ENCODE peak calls at places on chromosome 16, in seven cellular contexts. One of them, this sample, is unnamed.

GRCh38 chr16:13957197-13958078 is 37.5 kb downstream of the ERCC4 start:
- DNase-seq in HuH-7.5: no peak
- DNase-seq in stimulated activated CD8-positive, alpha-beta memory T cell treated with anti-CD3 and anti-CD28 coated beads, Interleukin-15, amount 100 ng/mL, for 1 hour: no peak
- DNase-seq in left cardiac atrium: peak; percentile 74
- DNase-seq in GM20000: peak; percentile 51
- DNase-seq in ACHN: peak; percentile 91
- DNase-seq in EL: peak; percentile 95
- DNase-seq in this sample: peak; percentile 97

GRCh38 chr16:64008131-64008530 is 1113.7 kb downstream of the CDH11 start:
- DNase-seq in stimulated activated CD8-positive, alpha-beta memory T cell treated with anti-CD3 and anti-CD28 coated beads, Interleukin-15, amount 100 ng/mL, for 1 hour: no peak
- DNase-seq in EL: no peak
- DNase-seq in ACHN: no peak
- DNase-seq in left cardiac atrium: no peak
- DNase-seq in GM20000: no peak
- DNase-seq in HuH-7.5: no peak
- DNase-seq in this sample: no peak

GRCh38 chr16:80974649-80975376 is 31.9 kb downstream of the CMC2 start:
- DNase-seq in GM20000: no peak
- DNase-seq in HuH-7.5: no peak
- DNase-seq in ACHN: no peak
- DNase-seq in stimulated activated CD8-positive, alpha-beta memory T cell treated with anti-CD3 and anti-CD28 coated beads, Interleukin-15, amount 100 ng/mL, for 1 hour: no peak
- DNase-seq in EL: no peak
- DNase-seq in left cardiac atrium: no peak
- DNase-seq in this sample: peak; percentile 10

GRCh38 chr16:28139530-28139929 is 72.2 kb downstream of the XPO6 start:
- DNase-seq in EL: no peak
- DNase-seq in GM20000: no peak
- DNase-seq in left cardiac atrium: no peak
- DNase-seq in HuH-7.5: no peak
- DNase-seq in stimulated activated CD8-positive, alpha-beta memory T cell treated with anti-CD3 and anti-CD28 coated beads, Interleukin-15, amount 100 ng/mL, for 1 hour: no peak
- DNase-seq in ACHN: no peak
- DNase-seq in this sample: no peak

GRCh38 chr16:60304725-60305124 is 1570.6 kb upstream of the GOT2 start:
- DNase-seq in GM20000: no peak
- DNase-seq in left cardiac atrium: no peak
- DNase-seq in EL: no peak
- DNase-seq in stimulated activated CD8-positive, alpha-beta memory T cell treated with anti-CD3 and anti-CD28 coated beads, Interleukin-15, amount 100 ng/mL, for 1 hour: no peak
- DNase-seq in ACHN: no peak
- DNase-seq in HuH-7.5: no peak
- DNase-seq in this sample: no peak

GRCh38 chr16:17235147-17235817 is 235.5 kb downstream of the XYLT1 start:
- DNase-seq in EL: no peak
- DNase-seq in left cardiac atrium: no peak
- DNase-seq in HuH-7.5: no peak
- DNase-seq in stimulated activated CD8-positive, alpha-beta memory T cell treated with anti-CD3 and anti-CD28 coated beads, Interleukin-15, amount 100 ng/mL, for 1 hour: no peak
- DNase-seq in ACHN: no peak
- DNase-seq in GM20000: no peak
- DNase-seq in this sample: no peak

GRCh38 chr16:53775821-53776431 is 72.0 kb downstream of the FTO start:
- DNase-seq in ACHN: peak; percentile 88
- DNase-seq in left cardiac atrium: peak; percentile 38
- DNase-seq in EL: peak; percentile 94
- DNase-seq in HuH-7.5: no peak
- DNase-seq in stimulated activated CD8-positive, alpha-beta memory T cell treated with anti-CD3 and anti-CD28 coated beads, Interleukin-15, amount 100 ng/mL, for 1 hour: no peak
- DNase-seq in GM20000: no peak
- DNase-seq in this sample: peak; percentile 99

GRCh38 chr16:86566966-86567700 is 504 bp downstream of the FOXC2 start:
- DNase-seq in GM20000: no peak
- DNase-seq in HuH-7.5: no peak
- DNase-seq in EL: peak; percentile 66
- DNase-seq in left cardiac atrium: no peak
- DNase-seq in stimulated activated CD8-positive, alpha-beta memory T cell treated with anti-CD3 and anti-CD28 coated beads, Interleukin-15, amount 100 ng/mL, for 1 hour: no peak
- DNase-seq in ACHN: peak; percentile 60
- DNase-seq in this sample: peak; percentile 63

GRCh38 chr16:77590707-77591106 is 131.6 kb upstream of the NUDT7 start:
- DNase-seq in EL: no peak
- DNase-seq in HuH-7.5: no peak
- DNase-seq in GM20000: no peak
- DNase-seq in stimulated activated CD8-positive, alpha-beta memory T cell treated with anti-CD3 and anti-CD28 coated beads, Interleukin-15, amount 100 ng/mL, for 1 hour: no peak
- DNase-seq in ACHN: no peak
- DNase-seq in left cardiac atrium: no peak
- DNase-seq in this sample: no peak

GRCh38 chr16:84283314-84284167 is 11.1 kb upstream of the WFDC1 start:
- DNase-seq in ACHN: no peak
- DNase-seq in HuH-7.5: no peak
- DNase-seq in stimulated activated CD8-positive, alpha-beta memory T cell treated with anti-CD3 and anti-CD28 coated beads, Interleukin-15, amount 100 ng/mL, for 1 hour: no peak
- DNase-seq in EL: no peak
- DNase-seq in left cardiac atrium: no peak
- DNase-seq in GM20000: no peak
- DNase-seq in this sample: peak; percentile 9

GRCh38 chr16:2985457-2985856 is 5.2 kb upstream of the PKMYT1 start:
- DNase-seq in stimulated activated CD8-positive, alpha-beta memory T cell treated with anti-CD3 and anti-CD28 coated beads, Interleukin-15, amount 100 ng/mL, for 1 hour: no peak
- DNase-seq in left cardiac atrium: peak; percentile 47
- DNase-seq in GM20000: no peak
- DNase-seq in HuH-7.5: no peak
- DNase-seq in EL: no peak
- DNase-seq in ACHN: no peak
- DNase-seq in this sample: no peak

GRCh38 chr16:19094542-19095365 is 19.0 kb upstream of the ITPRIPL2 start:
- DNase-seq in stimulated activated CD8-positive, alpha-beta memory T cell treated with anti-CD3 and anti-CD28 coated beads, Interleukin-15, amount 100 ng/mL, for 1 hour: no peak
- DNase-seq in ACHN: no peak
- DNase-seq in GM20000: no peak
- DNase-seq in HuH-7.5: no peak
- DNase-seq in EL: no peak
- DNase-seq in left cardiac atrium: no peak
- DNase-seq in this sample: no peak

GRCh38 chr16:72455743-72456659 is 284.0 kb upstream of the PMFBP1 start:
- DNase-seq in ACHN: no peak
- DNase-seq in EL: no peak
- DNase-seq in stimulated activated CD8-positive, alpha-beta memory T cell treated with anti-CD3 and anti-CD28 coated beads, Interleukin-15, amount 100 ng/mL, for 1 hour: no peak
- DNase-seq in left cardiac atrium: no peak
- DNase-seq in HuH-7.5: no peak
- DNase-seq in GM20000: no peak
- DNase-seq in this sample: no peak

GRCh38 chr16:51408357-51408756 is 257.3 kb upstream of the SALL1 start:
- DNase-seq in HuH-7.5: no peak
- DNase-seq in stimulated activated CD8-positive, alpha-beta memory T cell treated with anti-CD3 and anti-CD28 coated beads, Interleukin-15, amount 100 ng/mL, for 1 hour: no peak
- DNase-seq in EL: peak; percentile 31
- DNase-seq in ACHN: peak; percentile 78
- DNase-seq in left cardiac atrium: no peak
- DNase-seq in GM20000: no peak
- DNase-seq in this sample: peak; percentile 48

GRCh38 chr16:4319454-4319853 is 3.6 kb downstream of the GLIS2 start:
- DNase-seq in GM20000: peak; percentile 76
- DNase-seq in EL: no peak
- DNase-seq in left cardiac atrium: peak; percentile 62
- DNase-seq in ACHN: no peak
- DNase-seq in HuH-7.5: no peak
- DNase-seq in stimulated activated CD8-positive, alpha-beta memory T cell treated with anti-CD3 and anti-CD28 coated beads, Interleukin-15, amount 100 ng/mL, for 1 hour: no peak
- DNase-seq in this sample: no peak

GRCh38 chr16:82841108-82841507 is 214.3 kb downstream of the CDH13 start:
- DNase-seq in HuH-7.5: no peak
- DNase-seq in EL: no peak
- DNase-seq in stimulated activated CD8-positive, alpha-beta memory T cell treated with anti-CD3 and anti-CD28 coated beads, Interleukin-15, amount 100 ng/mL, for 1 hour: no peak
- DNase-seq in GM20000: no peak
- DNase-seq in left cardiac atrium: no peak
- DNase-seq in ACHN: no peak
- DNase-seq in this sample: no peak

GRCh38 chr16:57017251-57017650 is 27.9 kb downstream of the NLRC5 start:
- DNase-seq in left cardiac atrium: no peak
- DNase-seq in EL: peak; percentile 43
- DNase-seq in ACHN: no peak
- DNase-seq in GM20000: no peak
- DNase-seq in stimulated activated CD8-positive, alpha-beta memory T cell treated with anti-CD3 and anti-CD28 coated beads, Interleukin-15, amount 100 ng/mL, for 1 hour: no peak
- DNase-seq in HuH-7.5: no peak
- DNase-seq in this sample: peak; percentile 43

GRCh38 chr16:66900721-66901441 is 17.8 kb downstream of the CDH16 start:
- DNase-seq in EL: no peak
- DNase-seq in stimulated activated CD8-positive, alpha-beta memory T cell treated with anti-CD3 and anti-CD28 coated beads, Interleukin-15, amount 100 ng/mL, for 1 hour: no peak
- DNase-seq in HuH-7.5: no peak
- DNase-seq in ACHN: no peak
- DNase-seq in left cardiac atrium: peak; percentile 23
- DNase-seq in GM20000: no peak
- DNase-seq in this sample: no peak

GRCh38 chr16:1706386-1707192 is 594 bp downstream of the MAPK8IP3 start:
- DNase-seq in HuH-7.5: peak; percentile 52
- DNase-seq in GM20000: peak; percentile 80
- DNase-seq in stimulated activated CD8-positive, alpha-beta memory T cell treated with anti-CD3 and anti-CD28 coated beads, Interleukin-15, amount 100 ng/mL, for 1 hour: peak; percentile 23
- DNase-seq in ACHN: peak; percentile 55
- DNase-seq in EL: peak; percentile 29
- DNase-seq in left cardiac atrium: no peak
- DNase-seq in this sample: peak; percentile 34

GRCh38 chr16:72203401-72203800 is 31.4 kb upstream of the PMFBP1 start:
- DNase-seq in EL: peak; percentile 54
- DNase-seq in stimulated activated CD8-positive, alpha-beta memory T cell treated with anti-CD3 and anti-CD28 coated beads, Interleukin-15, amount 100 ng/mL, for 1 hour: no peak
- DNase-seq in GM20000: peak; percentile 45
- DNase-seq in HuH-7.5: no peak
- DNase-seq in left cardiac atrium: no peak
- DNase-seq in ACHN: no peak
- DNase-seq in this sample: peak; percentile 46

GRCh38 chr16:49061315-49061714 is 220.3 kb downstream of the CBLN1 start:
- DNase-seq in ACHN: no peak
- DNase-seq in GM20000: no peak
- DNase-seq in HuH-7.5: no peak
- DNase-seq in left cardiac atrium: no peak
- DNase-seq in stimulated activated CD8-positive, alpha-beta memory T cell treated with anti-CD3 and anti-CD28 coated beads, Interleukin-15, amount 100 ng/mL, for 1 hour: no peak
- DNase-seq in EL: no peak
- DNase-seq in this sample: no peak

GRCh38 chr16:23504453-23505179 is 5.7 kb downstream of the GGA2 start:
- DNase-seq in ACHN: peak; percentile 97
- DNase-seq in left cardiac atrium: peak; percentile 76
- DNase-seq in GM20000: peak; percentile 71
- DNase-seq in EL: peak; percentile 97
- DNase-seq in stimulated activated CD8-positive, alpha-beta memory T cell treated with anti-CD3 and anti-CD28 coated beads, Interleukin-15, amount 100 ng/mL, for 1 hour: peak; percentile 27
- DNase-seq in HuH-7.5: no peak
- DNase-seq in this sample: peak; percentile 93

GRCh38 chr16:15966420-15967222 is 17.2 kb downstream of the ABCC1 start:
- DNase-seq in EL: peak; percentile 87
- DNase-seq in HuH-7.5: no peak
- DNase-seq in GM20000: no peak
- DNase-seq in left cardiac atrium: no peak
- DNase-seq in stimulated activated CD8-positive, alpha-beta memory T cell treated with anti-CD3 and anti-CD28 coated beads, Interleukin-15, amount 100 ng/mL, for 1 hour: no peak
- DNase-seq in ACHN: peak; percentile 82
- DNase-seq in this sample: peak; percentile 63

GRCh38 chr16:1932050-1933028 is 10.7 kb downstream of the MSRB1 start:
- DNase-seq in EL: no peak
- DNase-seq in HuH-7.5: no peak
- DNase-seq in GM20000: no peak
- DNase-seq in left cardiac atrium: no peak
- DNase-seq in stimulated activated CD8-positive, alpha-beta memory T cell treated with anti-CD3 and anti-CD28 coated beads, Interleukin-15, amount 100 ng/mL, for 1 hour: no peak
- DNase-seq in ACHN: peak; percentile 71
- DNase-seq in this sample: no peak

GRCh38 chr16:3538222-3538621 is 37.4 kb downstream of the CLUAP1 start:
- DNase-seq in HuH-7.5: no peak
- DNase-seq in ACHN: no peak
- DNase-seq in EL: no peak
- DNase-seq in stimulated activated CD8-positive, alpha-beta memory T cell treated with anti-CD3 and anti-CD28 coated beads, Interleukin-15, amount 100 ng/mL, for 1 hour: no peak
- DNase-seq in GM20000: no peak
- DNase-seq in left cardiac atrium: no peak
- DNase-seq in this sample: no peak

GRCh38 chr16:67115649-67116048 is 5.9 kb downstream of the PHAF1 start:
- DNase-seq in EL: peak; percentile 93
- DNase-seq in GM20000: no peak
- DNase-seq in left cardiac atrium: no peak
- DNase-seq in HuH-7.5: no peak
- DNase-seq in stimulated activated CD8-positive, alpha-beta memory T cell treated with anti-CD3 and anti-CD28 coated beads, Interleukin-15, amount 100 ng/mL, for 1 hour: no peak
- DNase-seq in ACHN: peak; percentile 96
- DNase-seq in this sample: peak; percentile 86

GRCh38 chr16:59324462-59324861 is 590.3 kb upstream of the GOT2 start:
- DNase-seq in HuH-7.5: no peak
- DNase-seq in left cardiac atrium: no peak
- DNase-seq in ACHN: peak; percentile 47
- DNase-seq in EL: peak; percentile 66
- DNase-seq in stimulated activated CD8-positive, alpha-beta memory T cell treated with anti-CD3 and anti-CD28 coated beads, Interleukin-15, amount 100 ng/mL, for 1 hour: no peak
- DNase-seq in GM20000: no peak
- DNase-seq in this sample: no peak

GRCh38 chr16:55120408-55120807 is 189.7 kb downstream of the IRX5 start:
- DNase-seq in EL: no peak
- DNase-seq in ACHN: no peak
- DNase-seq in left cardiac atrium: no peak
- DNase-seq in GM20000: no peak
- DNase-seq in stimulated activated CD8-positive, alpha-beta memory T cell treated with anti-CD3 and anti-CD28 coated beads, Interleukin-15, amount 100 ng/mL, for 1 hour: no peak
- DNase-seq in HuH-7.5: no peak
- DNase-seq in this sample: no peak

GRCh38 chr16:24988137-24988535 is 27.0 kb downstream of the ARHGAP17 start:
- DNase-seq in EL: peak; percentile 72
- DNase-seq in HuH-7.5: no peak
- DNase-seq in stimulated activated CD8-positive, alpha-beta memory T cell treated with anti-CD3 and anti-CD28 coated beads, Interleukin-15, amount 100 ng/mL, for 1 hour: no peak
- DNase-seq in ACHN: no peak
- DNase-seq in GM20000: no peak
- DNase-seq in left cardiac atrium: no peak
- DNase-seq in this sample: no peak

GRCh38 chr16:85041184-85041928 is 13.8 kb downstream of the KIAA0513 start:
- DNase-seq in left cardiac atrium: no peak
- DNase-seq in EL: no peak
- DNase-seq in ACHN: no peak
- DNase-seq in GM20000: no peak
- DNase-seq in HuH-7.5: no peak
- DNase-seq in stimulated activated CD8-positive, alpha-beta memory T cell treated with anti-CD3 and anti-CD28 coated beads, Interleukin-15, amount 100 ng/mL, for 1 hour: no peak
- DNase-seq in this sample: no peak

GRCh38 chr16:88527186-88527936 is 42.8 kb upstream of the ZC3H18 start:
- DNase-seq in stimulated activated CD8-positive, alpha-beta memory T cell treated with anti-CD3 and anti-CD28 coated beads, Interleukin-15, amount 100 ng/mL, for 1 hour: peak; percentile 20
- DNase-seq in EL: peak; percentile 65
- DNase-seq in HuH-7.5: peak; percentile 99
- DNase-seq in ACHN: peak; percentile 74
- DNase-seq in left cardiac atrium: peak; percentile 77
- DNase-seq in GM20000: peak; percentile 94
- DNase-seq in this sample: peak; percentile 58

GRCh38 chr16:47533744-47534292 is 72.7 kb downstream of the PHKB start:
- DNase-seq in EL: no peak
- DNase-seq in ACHN: no peak
- DNase-seq in left cardiac atrium: no peak
- DNase-seq in GM20000: no peak
- DNase-seq in HuH-7.5: no peak
- DNase-seq in stimulated activated CD8-positive, alpha-beta memory T cell treated with anti-CD3 and anti-CD28 coated beads, Interleukin-15, amount 100 ng/mL, for 1 hour: no peak
- DNase-seq in this sample: no peak

GRCh38 chr16:81841709-81842108 is 62.6 kb downstream of the PLCG2 start:
- DNase-seq in GM20000: peak; percentile 46
- DNase-seq in HuH-7.5: no peak
- DNase-seq in left cardiac atrium: no peak
- DNase-seq in ACHN: no peak
- DNase-seq in stimulated activated CD8-positive, alpha-beta memory T cell treated with anti-CD3 and anti-CD28 coated beads, Interleukin-15, amount 100 ng/mL, for 1 hour: no peak
- DNase-seq in EL: no peak
- DNase-seq in this sample: no peak

GRCh38 chr16:67296422-67296821 is 17.1 kb downstream of the PLEKHG4 start:
- DNase-seq in HuH-7.5: no peak
- DNase-seq in ACHN: no peak
- DNase-seq in left cardiac atrium: no peak
- DNase-seq in GM20000: no peak
- DNase-seq in EL: peak; percentile 68
- DNase-seq in stimulated activated CD8-positive, alpha-beta memory T cell treated with anti-CD3 and anti-CD28 coated beads, Interleukin-15, amount 100 ng/mL, for 1 hour: no peak
- DNase-seq in this sample: peak; percentile 38

GRCh38 chr16:16013812-16014211 is 64.4 kb downstream of the ABCC1 start:
- DNase-seq in HuH-7.5: no peak
- DNase-seq in GM20000: no peak
- DNase-seq in ACHN: no peak
- DNase-seq in left cardiac atrium: no peak
- DNase-seq in stimulated activated CD8-positive, alpha-beta memory T cell treated with anti-CD3 and anti-CD28 coated beads, Interleukin-15, amount 100 ng/mL, for 1 hour: no peak
- DNase-seq in EL: no peak
- DNase-seq in this sample: no peak

GRCh38 chr16:23129686-23130085 is 19.6 kb downstream of the USP31 start:
- DNase-seq in GM20000: no peak
- DNase-seq in left cardiac atrium: no peak
- DNase-seq in HuH-7.5: no peak
- DNase-seq in EL: no peak
- DNase-seq in stimulated activated CD8-positive, alpha-beta memory T cell treated with anti-CD3 and anti-CD28 coated beads, Interleukin-15, amount 100 ng/mL, for 1 hour: no peak
- DNase-seq in ACHN: no peak
- DNase-seq in this sample: no peak